ENCODE peak calls at places on chromosomes 13 and 19, in nine cellular contexts. P is testis; Y is CD4-positive, CD25-positive, alpha-beta regulatory T cell; V is mesenchymal stem cell; C is Peyer's patch; Z is CD8-positive, alpha-beta memory T cell; R is A673; T is heart left ventricle; M is left ventricle myocardium inferior. W is an unnamed sample. For H3K4me1 and H3K9me3, the result is how much of the 10 kb centered on the place peaks cover.

GRCh38 chr19:33432408-33433170 is 59.1 kb downstream of the CEBPG start:
- DNase-seq in P (no peak), Y (no peak), V (no peak), C (no peak), Z (no peak), R (no peak), T (no peak), M (no peak), W (no peak)

GRCh38 chr19:52343548-52343947 is 7.5 kb downstream of the ZNF610 start:
- DNase-seq in P (peak), Y (peak), V (peak), C (peak), Z (peak), R (peak), T (peak), M (peak), W (peak)

GRCh38 chr13:49869514-49869913 is 66.6 kb downstream of the SPRYD7 start:
- DNase-seq in P (peak), Y (no peak), V (peak), C (no peak), Z (no peak), R (peak), T (no peak), M (no peak), W (peak)

GRCh38 chr13:93714171-93714570 is 487.6 kb downstream of the GPC6 start:
- DNase-seq in P (no peak), Y (no peak), V (no peak), C (no peak), Z (no peak), R (no peak), T (no peak), M (no peak), W (no peak)

GRCh38 chr13:109781384-109782065 is 4.9 kb downstream of the IRS2 start:
- DNase-seq in P (peak), Y (no peak), V (no peak), C (no peak), Z (no peak), R (peak), T (no peak), M (no peak), W (peak)

GRCh38 chr13:19822673-19823072 is 39.9 kb upstream of the PSPC1 start:
- DNase-seq in P (no peak), Y (no peak), V (no peak), C (no peak), Z (no peak), R (no peak), T (no peak), M (no peak), W (no peak)

GRCh38 chr19:37988758-37989635 is 82.0 kb downstream of the SIPA1L3 start:
- DNase-seq in P (no peak), Y (no peak), V (peak), C (no peak), Z (no peak), R (no peak), T (no peak), M (no peak), W (peak)

GRCh38 chr13:96728463-96728862 is 265.8 kb downstream of the OXGR1 start:
- DNase-seq in P (no peak), Y (no peak), V (no peak), C (no peak), Z (no peak), R (no peak), T (no peak), M (no peak), W (no peak)

GRCh38 chr19:45539460-45539859 is 32.2 kb downstream of the VASP start:
- DNase-seq in P (no peak), Y (no peak), V (no peak), C (no peak), Z (no peak), R (no peak), T (peak), M (no peak), W (no peak)

GRCh38 chr13:33307820-33308219 is 22.3 kb upstream of the STARD13 start:
- DNase-seq in P (no peak), Y (no peak), V (no peak), C (no peak), Z (no peak), R (no peak), T (no peak), M (no peak), W (peak)

GRCh38 chr13:53189162-53189561 is 160.5 kb downstream of the OLFM4 start:
- DNase-seq in P (no peak), Y (no peak), V (no peak), C (no peak), Z (no peak), R (peak), T (no peak), M (no peak), W (no peak)

DNA sequence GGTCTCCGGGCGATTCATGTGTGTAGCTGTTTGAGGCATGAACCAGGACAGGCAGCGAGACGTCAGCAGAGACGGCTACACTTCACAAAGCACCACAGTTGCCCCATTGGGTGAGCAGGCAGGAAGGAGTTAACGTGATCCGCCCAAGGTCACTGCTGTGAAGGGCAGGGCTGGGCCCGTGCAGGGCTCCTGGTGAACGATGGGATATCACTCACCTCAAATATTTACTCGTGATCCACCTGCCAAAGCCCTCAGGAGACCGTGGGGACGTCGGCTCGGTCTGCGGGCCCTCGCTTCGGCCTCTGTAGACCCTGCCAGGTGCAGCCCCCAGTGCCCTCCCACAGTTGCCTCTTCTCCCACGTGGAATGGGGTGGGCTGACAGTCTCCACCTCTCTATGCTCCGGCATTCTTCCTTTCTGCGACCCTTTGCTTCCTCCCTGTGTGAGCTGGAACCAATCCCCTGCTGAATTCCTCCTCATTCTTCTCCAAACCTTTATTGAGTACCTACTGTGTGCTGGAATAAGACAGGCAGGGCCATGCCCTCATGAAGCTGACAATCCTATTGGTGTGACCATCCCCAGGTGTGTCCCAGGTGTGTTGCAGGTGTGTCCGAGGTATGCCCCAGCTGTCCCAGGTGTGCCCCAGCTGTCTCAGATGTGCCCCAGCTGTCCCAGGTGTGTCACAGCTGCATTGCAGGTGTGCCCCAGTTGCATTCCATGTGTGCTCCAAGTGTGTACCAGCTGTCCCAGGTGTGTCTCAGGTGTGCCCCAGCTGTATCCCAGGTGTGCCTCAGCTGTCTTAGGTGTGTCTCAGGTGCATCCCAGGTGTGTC is 2.1 kb upstream of the GRK1 start:
- DNase-seq in P (no peak), Y (no peak), V (no peak), C (no peak), Z (no peak), R (no peak), T (peak), M (peak), W (no peak)
- H3K4me1 ChIP-seq in P (under half), Y (under half), V (under half), C (under half), Z (under half), R (under half), T (under half), M (under half), W (under half)

DNA sequence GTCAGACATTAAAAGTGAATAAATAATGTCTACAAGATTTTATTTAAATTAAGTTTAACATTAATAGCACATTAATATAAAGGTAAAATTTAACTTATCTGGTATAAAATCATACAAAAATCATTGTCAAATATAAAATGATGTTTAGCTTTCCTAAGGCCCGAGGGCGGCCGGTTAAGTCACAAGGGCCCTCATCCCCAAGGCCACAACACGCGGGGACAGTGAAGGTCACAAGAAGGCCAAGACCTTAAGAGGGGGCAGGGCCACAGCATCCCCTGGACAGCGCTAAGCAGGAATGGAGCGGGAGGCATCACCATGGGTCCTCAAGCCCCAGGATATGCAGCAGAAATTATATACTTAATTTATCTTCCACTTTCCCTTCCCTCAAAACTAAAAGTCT is 62.7 kb upstream of the ZNF85 start:
- DNase-seq in P (no peak), Y (no peak), V (no peak), C (no peak), Z (no peak), R (no peak), T (no peak), M (no peak), W (no peak)
- H3K9me3 ChIP-seq in P (under half), Y (under half), V (under half), C (under half), Z (under half), R (under half), T (under half), M (half or more), W (under half)

GRCh38 chr13:46609052-46609451 is 56.1 kb downstream of the LRCH1 start:
- DNase-seq in P (no peak), Y (no peak), V (no peak), C (no peak), Z (no peak), R (no peak), T (no peak), M (no peak), W (no peak)

GRCh38 chr13:46607768-46608553 is 55.0 kb downstream of the LRCH1 start:
- DNase-seq in P (no peak), Y (no peak), V (no peak), C (no peak), Z (no peak), R (no peak), T (no peak), M (no peak), W (no peak)

GRCh38 chr13:46605824-46606554 is 53.0 kb downstream of the LRCH1 start:
- DNase-seq in P (no peak), Y (no peak), V (no peak), C (no peak), Z (no peak), R (no peak), T (no peak), M (no peak), W (no peak)

GRCh38 chr13:46605089-46605488 is 52.1 kb downstream of the LRCH1 start:
- DNase-seq in P (no peak), Y (no peak), V (no peak), C (no peak), Z (no peak), R (no peak), T (peak), M (no peak), W (no peak)

DNA sequence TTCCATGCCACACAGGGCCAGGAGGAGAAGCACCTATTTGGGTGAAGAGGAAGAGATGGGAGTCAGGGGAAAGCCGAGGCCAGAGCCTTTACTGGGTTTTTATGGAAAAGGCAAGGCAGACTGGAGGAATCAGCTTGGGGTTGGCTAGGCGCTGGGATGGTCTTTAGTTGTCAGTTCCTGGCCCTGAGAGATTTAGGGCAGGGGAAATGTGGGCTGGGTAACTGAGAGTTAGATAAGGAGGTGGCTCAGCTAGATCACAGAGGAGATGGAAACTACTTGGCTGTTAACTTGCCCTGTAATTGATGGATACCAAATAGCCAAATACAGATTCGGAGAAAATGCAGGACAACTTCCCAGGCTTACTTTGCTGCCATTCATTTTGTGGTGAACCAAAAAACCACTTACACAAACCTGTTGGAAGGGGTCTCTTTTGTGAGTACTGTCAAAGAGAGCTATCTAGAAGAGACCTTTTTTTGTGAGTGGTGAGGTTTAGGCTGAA is 54.0 kb downstream of the LRCH1 start:
- DNase-seq in P (no peak), Y (no peak), V (no peak), C (no peak), Z (no peak), R (no peak), T (no peak), M (no peak), W (no peak)
- H3K4me1 ChIP-seq in P (under half), Y (under half), V (under half), C (under half), Z (under half), R (under half), T (half or more), M (half or more), W (under half)

DNA sequence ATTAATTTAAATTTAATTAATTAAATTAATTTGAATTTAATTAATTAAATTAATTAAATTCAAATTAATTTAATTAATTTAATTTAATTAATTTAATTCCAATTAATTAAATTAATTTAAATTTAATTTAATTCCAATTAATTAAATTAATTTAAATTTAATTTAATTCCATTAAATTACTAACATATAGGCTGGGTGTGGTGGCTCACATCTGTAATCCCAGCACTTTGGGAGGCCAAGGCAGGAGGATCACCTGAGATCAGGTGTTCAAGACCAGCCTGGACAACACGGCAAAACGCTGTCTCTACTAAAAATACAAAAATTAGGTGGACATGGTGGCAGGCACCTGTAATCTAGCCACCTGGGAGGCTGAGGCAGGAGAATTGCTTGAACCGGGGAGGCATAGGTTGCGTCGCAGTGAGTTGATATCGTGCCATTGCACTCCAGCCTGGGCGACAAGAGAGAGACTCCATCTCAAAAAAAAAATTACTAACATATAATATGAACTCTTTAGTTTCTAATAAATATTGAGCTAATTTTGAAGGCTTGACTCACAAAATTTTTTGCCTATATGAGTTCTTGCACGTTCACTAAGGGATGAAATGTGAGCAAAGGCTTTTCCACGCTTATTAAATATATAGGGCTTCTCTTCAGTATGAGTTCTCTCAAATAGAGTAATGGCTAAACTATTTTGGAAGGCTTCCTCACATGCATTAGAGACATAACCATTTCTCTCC is 9.0 kb upstream of the USP29 start:
- DNase-seq in P (no peak), Y (no peak), V (peak), C (no peak), Z (no peak), R (peak), T (no peak), M (no peak), W (no peak)
- H3K9me3 ChIP-seq in P (under half), Y (under half), V (half or more), C (under half), Z (under half), R (under half), T (under half), M (half or more), W (under half)

GRCh38 chr19:13151605-13152355 is 1.6 kb downstream of the IER2 start:
- DNase-seq in P (peak), Y (peak), V (peak), C (peak), Z (peak), R (peak), T (peak), M (peak), W (peak)

GRCh38 chr19:13153627-13154240 is 3.5 kb downstream of the IER2 start:
- DNase-seq in P (no peak), Y (no peak), V (no peak), C (peak), Z (no peak), R (no peak), T (no peak), M (no peak), W (peak)

GRCh38 chr19:13152854-13153626 is 2.8 kb downstream of the IER2 start:
- DNase-seq in P (peak), Y (peak), V (peak), C (peak), Z (peak), R (peak), T (peak), M (peak), W (peak)

GRCh38 chr19:13150919-13151604 is 851 bp downstream of the IER2 start:
- DNase-seq in P (peak), Y (no peak), V (peak), C (peak), Z (no peak), R (peak), T (peak), M (peak), W (no peak)

GRCh38 chr19:13152356-13152853 is 2.2 kb downstream of the IER2 start:
- DNase-seq in P (no peak), Y (no peak), V (no peak), C (no peak), Z (no peak), R (no peak), T (no peak), M (no peak), W (no peak)
- H3K4me1 ChIP-seq in P (under half), Y (half or more), V (under half), C (under half), Z (under half), R (under half), T (under half), M (half or more), W (under half)

W was measured in fibroblast of lung.